ENCODE peak calls at places on chromosomes 3 and 15, in six cellular contexts. F is IMR-90, L is HCT116, I is fibroblast of lung, C is endodermal cell, U is AG04450. M is an unnamed sample.

GRCh38 chr15:58604455-58604923 is 145.0 kb downstream of the ADAM10 start:
- DNase-seq in F (no peak), U (no peak), I (no peak), C (no peak), L (no peak), M (no peak)

GRCh38 chr3:17444865-17445264 is 297.6 kb downstream of the TBC1D5 start:
- DNase-seq in U (no peak), L (no peak), I (peak; percentile 21), F (no peak), C (no peak), M (no peak)

GRCh38 chr3:187746479-187747335 is 1.4 kb upstream of the BCL6 start:
- DNase-seq in F (peak; percentile 49), U (no peak), C (peak; percentile 70), I (peak; percentile 50), L (no peak), M (no peak)

GRCh38 chr3:53592862-53593261 is 98.5 kb downstream of the CACNA1D start:
- DNase-seq in F (no peak), L (no peak), U (no peak), C (no peak), I (no peak), M (no peak)

GRCh38 chr3:59563966-59564365 is 514.1 kb upstream of the CFAP20DC start:
- DNase-seq in U (no peak), I (no peak), C (no peak), F (no peak), L (no peak), M (no peak)

GRCh38 chr3:73451276-73451973 is 173.3 kb downstream of the PDZRN3 start:
- DNase-seq in F (peak; percentile 70), U (no peak), L (no peak), C (no peak), I (peak; percentile 47), M (no peak)

GRCh38 chr15:50358805-50359204 is 3.8 kb upstream of the GABPB1 start:
- DNase-seq in U (no peak), L (peak; percentile 47), F (peak; percentile 59), I (peak; percentile 30), C (peak; percentile 66), M (no peak)

GRCh38 chr3:179526989-179527391 is 35.7 kb upstream of the ACTL6A start:
- DNase-seq in I (peak; percentile 85), L (no peak), C (peak; percentile 79), U (peak; percentile 62), F (peak; percentile 84), M (no peak)

GRCh38 chr15:97977734-97978133 is 17.2 kb downstream of the ARRDC4 start:
- DNase-seq in I (no peak), F (no peak), C (peak; percentile 48), L (no peak), U (no peak), M (no peak)

GRCh38 chr3:23712656-23713559 is 92.8 kb upstream of the UBE2E1 start:
- DNase-seq in I (peak; percentile 92), U (peak; percentile 81), L (no peak), F (peak; percentile 96), C (peak; percentile 91), M (no peak)

GRCh38 chr3:56711344-56711743 is 28.3 kb upstream of the TASOR start:
- DNase-seq in I (no peak), F (no peak), U (no peak), C (no peak), L (no peak), M (no peak)

GRCh38 chr3:13143381-13144004 is 70.3 kb upstream of the IQSEC1 start:
- DNase-seq in L (no peak), C (peak; percentile 39), I (no peak), F (no peak), U (no peak), M (peak; percentile 5)

GRCh38 chr3:71536376-71536965 is 47.1 kb downstream of the FOXP1 start:
- DNase-seq in F (peak; percentile 86), L (no peak), C (no peak), U (no peak), I (peak; percentile 88), M (no peak)

GRCh38 chr3:71428841-71429609 is 154.5 kb downstream of the FOXP1 start:
- DNase-seq in C (no peak), F (peak; percentile 56), L (no peak), U (no peak), I (peak; percentile 48), M (no peak)

DNA sequence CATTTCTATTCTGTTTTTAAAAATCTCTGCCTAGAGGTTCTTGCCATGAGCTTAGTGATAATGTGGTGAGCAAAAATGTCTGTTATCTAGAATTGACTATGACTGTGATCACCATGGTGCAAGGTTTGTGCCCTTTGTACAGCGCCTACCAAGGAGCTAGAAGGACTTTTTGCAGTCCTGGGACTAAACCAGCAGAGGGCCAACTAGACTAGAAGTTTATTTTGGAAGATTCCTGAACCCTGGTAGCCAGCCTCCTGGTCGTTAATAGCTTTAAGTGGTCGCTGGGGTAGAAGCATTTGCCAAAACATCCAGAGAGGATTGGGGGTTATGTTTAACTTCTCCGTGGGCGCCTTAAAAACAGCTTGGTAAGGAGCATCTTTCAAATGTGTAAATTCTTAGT is 7.8 kb downstream of the SCG5 start:
- DNase-seq in L (no peak), F (peak; percentile 39), I (peak; percentile 49), C (peak; percentile 71), U (no peak), M (no peak)
- TF ChIP-seq CTCF in L (peak; percentile 49), F (peak; percentile 53), I (peak; percentile 62), C (peak; percentile 75), U (peak; percentile 61), M (no peak)

DNA sequence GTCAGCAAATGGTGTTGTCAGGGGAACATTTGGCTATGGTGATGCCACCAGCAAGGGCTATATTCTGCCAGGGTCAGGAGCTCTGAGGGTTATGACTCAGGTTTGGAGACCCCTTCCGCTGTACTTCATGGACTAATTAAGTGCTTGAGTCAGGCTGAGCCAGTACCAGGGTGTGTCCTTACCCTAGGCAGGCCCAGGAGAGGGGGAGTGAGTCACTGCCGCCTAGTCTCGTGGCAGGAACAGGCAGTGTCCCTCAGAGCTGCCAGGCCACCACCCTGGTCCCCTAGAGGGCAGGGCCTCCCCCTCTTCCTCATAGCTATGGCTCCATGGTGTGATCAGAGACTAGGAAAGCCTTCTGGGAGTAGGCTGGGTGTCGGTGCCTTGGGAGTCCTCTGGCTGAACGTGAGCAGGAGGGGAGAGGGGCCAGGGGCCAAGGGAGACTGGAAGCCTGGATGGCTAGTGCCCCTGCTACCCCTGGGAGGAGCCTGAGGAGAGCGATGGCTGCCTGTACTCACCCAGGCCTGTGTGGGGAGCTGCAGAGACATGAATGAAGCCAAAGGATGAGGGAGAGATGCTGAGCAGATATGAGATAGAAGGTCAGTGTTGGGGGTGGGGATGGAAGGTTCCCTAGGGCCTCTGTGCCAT is 10.6 kb downstream of the MAPKAPK3 start:
- DNase-seq in L (peak; percentile 88), U (no peak), C (peak; percentile 91), F (peak; percentile 69), I (peak; percentile 67), M (no peak)
- H3K27ac ChIP-seq in L (peak overlapping the region; percentile 87), U (no peak overlapping the region), C (no peak overlapping the region), F (no peak overlapping the region), I (peak overlapping the region; percentile 40), M (no peak overlapping the region)

DNA sequence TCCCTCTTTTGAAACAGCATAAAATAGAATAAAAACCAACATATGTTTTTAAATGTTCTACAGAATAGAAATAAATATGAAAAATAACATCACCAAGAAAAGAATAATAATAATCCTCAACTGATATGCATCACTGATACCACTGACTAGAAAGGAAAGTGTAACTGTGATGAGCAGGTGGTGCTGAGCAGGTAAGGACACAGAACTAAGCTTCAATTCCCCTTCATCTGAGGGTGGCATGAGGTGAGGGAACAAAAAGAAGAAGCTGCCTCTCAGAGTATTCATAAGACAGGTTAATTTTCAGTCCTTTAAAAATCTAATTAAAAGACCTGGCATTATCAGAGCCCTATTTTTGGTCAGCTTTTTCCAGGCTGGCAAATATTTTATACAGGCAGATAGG is 216.3 kb downstream of the PLCH1 start:
- DNase-seq in F (no peak), C (no peak), L (no peak), I (no peak), U (no peak), M (no peak)
- H3K9me3 ChIP-seq in F (peaks cover 4% of the 10 kb centered on the region), C (peaks cover 20% of the 10 kb centered on the region), L (no peaks in the 10 kb centered on the region), I (no peaks in the 10 kb centered on the region), U (no peaks in the 10 kb centered on the region), M (no peaks in the 10 kb centered on the region)

GRCh38 chr3:84963137-84963536 is 4.3 kb downstream of the CADM2 start:
- DNase-seq in C (no peak), U (no peak), I (no peak), L (no peak), F (no peak), M (no peak)

GRCh38 chr3:84967767-84968581 is 9.2 kb downstream of the CADM2 start:
- DNase-seq in C (peak; percentile 50), L (no peak), F (no peak), I (no peak), U (no peak), M (no peak)

GRCh38 chr3:84962460-84962859 is 3.7 kb downstream of the CADM2 start:
- DNase-seq in I (no peak), F (no peak), U (no peak), L (no peak), C (no peak), M (no peak)

GRCh38 chr3:84961492-84962255 is 2.9 kb downstream of the CADM2 start:
- DNase-seq in I (no peak), L (no peak), C (peak; percentile 69), U (no peak), F (no peak), M (no peak)

DNA sequence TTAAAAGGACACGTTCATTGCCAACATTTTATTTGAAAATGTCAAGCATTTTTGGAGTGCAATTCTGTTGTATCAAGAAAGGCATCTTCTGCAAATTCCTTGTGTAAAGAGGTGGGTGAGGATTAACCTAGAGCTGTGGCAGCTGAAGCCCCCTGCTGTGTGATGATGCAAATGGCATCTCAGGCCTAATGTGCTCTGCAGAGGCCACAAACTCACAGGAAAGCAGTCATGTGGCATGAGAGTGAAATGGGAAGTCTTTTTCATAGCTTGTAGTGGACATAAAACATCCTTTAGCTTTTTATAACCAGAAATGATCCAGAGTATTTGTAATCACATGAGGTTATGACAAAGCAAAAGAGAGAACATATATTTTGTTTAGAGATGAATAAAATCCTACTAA is 6.4 kb downstream of the CADM2 start:
- DNase-seq in I (no peak), C (peak; percentile 91), U (no peak), L (no peak), F (no peak), M (no peak)
- TF ChIP-seq CTCF in I (peak; percentile 36), C (no peak), U (no peak), L (no peak), F (no peak), M (no peak)

GRCh38 chr15:99172171-99172570 is 67.3 kb downstream of the SYNM start:
- DNase-seq in U (no peak), F (no peak), C (no peak), L (no peak), I (no peak), M (no peak)

GRCh38 chr15:99167640-99168039 is 62.8 kb downstream of the SYNM start:
- DNase-seq in L (no peak), F (no peak), U (no peak), I (no peak), C (no peak), M (no peak)

GRCh38 chr15:99170476-99171065 is 65.7 kb downstream of the SYNM start:
- DNase-seq in U (no peak), I (peak; percentile 3), F (no peak), L (no peak), C (no peak), M (no peak)

GRCh38 chr15:99168601-99169580 is 64.0 kb downstream of the SYNM start:
- DNase-seq in L (no peak), U (no peak), C (no peak), I (no peak), F (no peak), M (no peak)

GRCh38 chr15:99169769-99170311 is 65.0 kb downstream of the SYNM start:
- DNase-seq in L (no peak), I (peak; percentile 85), C (no peak), U (peak; percentile 47), F (peak; percentile 89), M (no peak)
- H3K27ac ChIP-seq in L (no peak overlapping the region), I (peak overlapping the region; percentile 63), C (no peak overlapping the region), U (peak overlapping the region; percentile 93), F (peak overlapping the region; percentile 16), M (no peak overlapping the region)